ENCODE peak calls at places on chromosomes 3 and 15, in six cellular contexts. Y, Z, D, L, J and E are unnamed samples.

GRCh38 chr3:14510838-14511622 is 29.1 kb downstream of the GRIP2 start:
- DNase-seq in Y (no peak), Z (no peak), D (no peak), L (no peak), J (no peak), E (no peak)

GRCh38 chr3:120440001-120440703 is 10.6 kb downstream of the FSTL1 start:
- DNase-seq in Y (no peak), Z (no peak), D (peak), L (no peak), J (no peak), E (peak)

GRCh38 chr3:58627580-58627894 is 39.0 kb downstream of the FAM3D start:
- DNase-seq in Y (peak), Z (no peak), D (no peak), L (peak), J (peak), E (no peak)

GRCh38 chr15:92617197-92618037 is 38.2 kb downstream of the FAM174B start:
- DNase-seq in Y (peak), Z (peak), D (peak), L (peak), J (peak), E (no peak)

GRCh38 chr15:66897971-66898370 is 167.4 kb upstream of the SMAD3 start:
- DNase-seq in Y (no peak), Z (no peak), D (peak), L (no peak), J (no peak), E (no peak)

GRCh38 chr15:101497017-101497416 is 7.5 kb upstream of the PCSK6 start:
- DNase-seq in Y (no peak), Z (no peak), D (no peak), L (no peak), J (no peak), E (no peak)

GRCh38 chr3:50154840-50155490 is at the start of gene SEMA3F:
- DNase-seq in Y (peak), Z (peak), D (no peak), L (peak), J (peak), E (peak)

GRCh38 chr15:73968461-73968860 is 23.6 kb downstream of the STOML1 start:
- DNase-seq in Y (no peak), Z (no peak), D (no peak), L (no peak), J (no peak), E (no peak)

GRCh38 chr3:139444446-139444845 is 31.9 kb downstream of the RBP2 start:
- DNase-seq in Y (no peak), Z (no peak), D (no peak), L (no peak), J (no peak), E (no peak)

GRCh38 chr15:77734306-77734705 is 101.6 kb upstream of the LINGO1 start:
- DNase-seq in Y (no peak), Z (no peak), D (no peak), L (no peak), J (no peak), E (no peak)

GRCh38 chr3:31354373-31354772 is 178.4 kb upstream of the STT3B start:
- DNase-seq in Y (no peak), Z (no peak), D (no peak), L (no peak), J (no peak), E (no peak)

DNA sequence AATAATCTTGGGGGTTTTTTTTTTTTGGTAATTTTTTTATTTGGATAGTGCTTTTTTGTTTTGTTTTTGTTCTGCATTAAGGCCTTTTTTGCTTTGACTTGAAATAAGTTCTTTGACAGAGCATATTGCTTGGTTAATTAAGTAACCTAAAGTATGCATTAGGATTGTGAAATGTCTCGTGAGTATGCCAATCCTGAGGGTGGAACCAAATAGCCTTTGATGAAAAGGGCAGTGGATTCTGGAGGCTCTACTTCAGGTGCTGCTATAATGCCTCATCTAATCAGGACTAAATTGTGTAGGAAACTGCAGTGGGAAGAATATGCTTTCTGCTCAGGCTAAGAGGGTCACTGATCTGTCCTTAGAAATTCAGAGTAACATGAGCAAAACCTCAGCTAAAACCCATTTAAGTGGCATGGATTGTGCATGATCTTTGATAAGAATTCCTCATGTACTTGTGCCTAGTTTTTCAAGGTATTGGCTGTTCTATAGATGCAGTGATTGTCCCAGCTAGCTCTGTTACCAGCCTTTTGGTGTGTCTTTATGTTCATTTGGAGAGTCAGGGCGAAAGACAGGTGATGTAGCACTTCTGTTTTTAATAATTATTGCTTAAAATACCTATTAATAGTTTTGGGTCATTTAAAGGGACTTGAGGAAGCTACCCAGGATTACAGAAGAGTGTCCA is 15.4 kb downstream of the CDV3 start:
- DNase-seq in Y (no peak), Z (no peak), D (no peak), L (no peak), J (no peak), E (peak)
- H3K4me3 ChIP-seq in Y (no peak), Z (no peak), D (no peak), L (no peak), J (no peak), E (no peak)

GRCh38 chr15:52021128-52021671 is 2.2 kb downstream of the MAPK6 start:
- DNase-seq in Y (peak), Z (peak), D (no peak), L (no peak), J (peak), E (peak)
- TF ChIP-seq CTCF in Y (no peak), Z (no peak), D (no peak), L (peak), J (no peak), E (no peak)

GRCh38 chr15:65690173-65690572 is 68.4 kb downstream of the SLC24A1 start:
- DNase-seq in Y (no peak), Z (no peak), D (no peak), L (no peak), J (no peak), E (no peak)
- H3K4me3 ChIP-seq in Y (no peak), Z (no peak), D (no peak), L (no peak), J (no peak), E (no peak)

GRCh38 chr3:55327131-55327920 is 159.8 kb downstream of the WNT5A start:
- DNase-seq in Y (peak), Z (no peak), D (no peak), L (no peak), J (no peak), E (peak)
- TF ChIP-seq CTCF in Y (no peak), Z (no peak), D (no peak), L (no peak), J (no peak), E (no peak)

GRCh38 chr15:48984811-48985352 is 21.2 kb upstream of the SHC4 start:
- DNase-seq in Y (no peak), Z (no peak), D (peak), L (no peak), J (no peak), E (peak)
- H3K4me3 ChIP-seq in Y (no peak), Z (no peak), D (peak), L (no peak), J (no peak), E (no peak)

GRCh38 chr15:83973816-83974215 is 261.8 kb upstream of the GOLGA6L4 start:
- DNase-seq in Y (peak), Z (no peak), D (no peak), L (no peak), J (no peak), E (peak)
- TF ChIP-seq CTCF in Y (peak), Z (no peak), D (no peak), L (peak), J (peak), E (peak)

DNA sequence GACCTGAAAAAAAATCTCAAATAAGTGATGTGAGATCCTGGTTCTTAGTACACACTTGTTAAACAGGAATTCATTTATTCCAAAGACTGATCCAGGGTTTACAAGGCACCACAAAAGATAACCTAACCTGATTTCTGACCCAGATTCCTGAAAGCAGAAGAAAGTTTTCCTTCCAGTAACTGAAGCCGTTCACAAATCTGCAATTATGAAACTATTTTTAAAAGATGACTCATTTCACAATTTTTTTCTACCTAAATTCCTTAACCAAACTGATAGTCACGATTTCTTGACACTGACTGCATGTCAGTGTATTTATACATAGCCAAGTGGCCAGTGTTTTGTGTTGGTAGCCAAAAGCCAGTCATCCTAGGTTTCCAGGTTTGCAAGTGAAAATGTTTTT is 17.1 kb downstream of the SLC9A9 start:
- DNase-seq in Y (peak), Z (no peak), D (no peak), L (no peak), J (no peak), E (peak)
- H3K4me3 ChIP-seq in Y (peak), Z (no peak), D (peak), L (no peak), J (no peak), E (no peak)